ENCODE peak calls at places on chromosomes 4 and X, in five cellular contexts. V, B, U, F and O are unnamed samples.

GRCh38 chr4:184960505-184960971 is 57.8 kb upstream of the HELT start:
- DNase-seq in U (peak; percentile 72), B (no peak), V (no peak), F (no peak), O (no peak)

GRCh38 chrX:97400492-97400891 is 516.8 kb downstream of the RPA4 start:
- DNase-seq in U (no peak), F (no peak), B (no peak), V (no peak), O (peak; percentile 6)

GRCh38 chr4:55609393-55609821 is 17.4 kb upstream of the PDCL2 start:
- DNase-seq in V (no peak), U (no peak), B (no peak), F (no peak), O (peak; percentile 2)

GRCh38 chr4:165204462-165204830 is 2.9 kb upstream of the KLHL2 start:
- DNase-seq in U (no peak), V (no peak), F (no peak), B (no peak), O (no peak)

GRCh38 chr4:141102367-141102766 is 30.9 kb downstream of the RNF150 start:
- DNase-seq in B (peak; percentile 60), F (no peak), U (no peak), V (no peak), O (no peak)

GRCh38 chr4:34047363-34047762 is 2197.0 kb downstream of the ARAP2 start:
- DNase-seq in B (no peak), V (no peak), U (no peak), F (no peak), O (no peak)

GRCh38 chrX:136209016-136209738 is 42.0 kb downstream of the MAP7D3 start:
- DNase-seq in B (no peak), U (no peak), V (no peak), F (peak; percentile 10), O (peak; percentile 17)

GRCh38 chr4:116126794-116127193 is 958.6 kb downstream of the TRAM1L1 start:
- DNase-seq in V (no peak), F (no peak), B (no peak), U (no peak), O (no peak)

GRCh38 chr4:2135083-2135482 is 76.0 kb downstream of the NAT8L start:
- DNase-seq in F (no peak), V (no peak), U (no peak), B (no peak), O (peak; percentile 16)

GRCh38 chr4:8435656-8436121 is 4.8 kb downstream of the ACOX3 start:
- DNase-seq in U (no peak), F (no peak), V (no peak), B (no peak), O (peak; percentile 86)

GRCh38 chr4:26048378-26048882 is 134.4 kb downstream of the SMIM20 start:
- DNase-seq in V (no peak), U (no peak), F (no peak), B (no peak), O (no peak)

GRCh38 chrX:7083468-7084396 is 63.8 kb upstream of the STS start:
- DNase-seq in B (peak; percentile 98), F (peak; percentile 44), U (no peak), V (no peak), O (peak; percentile 91)

GRCh38 chr4:41256131-41256739 is 493 bp upstream of the UCHL1 start:
- DNase-seq in V (peak; percentile 28), B (no peak), U (no peak), F (no peak), O (no peak)

GRCh38 chrX:40444133-40444532 is 136.6 kb upstream of the ATP6AP2 start:
- DNase-seq in F (no peak), V (no peak), U (no peak), B (no peak), O (no peak)